ENCODE peak calls at places on chromosomes 3 and 15, in four cellular contexts. One of them, this sample, is unnamed.

GRCh38 chr3:156682491-156682890 is 8.1 kb downstream of the TIPARP start:
- DNase-seq in A549: no peak
- DNase-seq in HepG2: no peak
- DNase-seq in K562: no peak
- DNase-seq in this sample: no peak

GRCh38 chr3:20060924-20061323 is 20.7 kb downstream of the KAT2B start:
- DNase-seq in A549: no peak
- DNase-seq in HepG2: no peak
- DNase-seq in K562: no peak
- DNase-seq in this sample: no peak

GRCh38 chr3:49296781-49297420 is 19.9 kb upstream of the C3orf62 start:
- DNase-seq in A549: no peak
- DNase-seq in HepG2: no peak
- DNase-seq in K562: no peak
- DNase-seq in this sample: no peak

GRCh38 chr3:52784021-52784621 is 6.7 kb downstream of the ITIH1 start:
- DNase-seq in A549: no peak
- DNase-seq in HepG2: no peak
- DNase-seq in K562: no peak
- DNase-seq in this sample: no peak

GRCh38 chr3:62255758-62256157 is 117.6 kb downstream of the FEZF2 start:
- DNase-seq in A549: no peak
- DNase-seq in HepG2: no peak
- DNase-seq in K562: no peak
- DNase-seq in this sample: no peak

GRCh38 chr15:96339662-96340347 is 9.3 kb downstream of the NR2F2 start:
- DNase-seq in A549: no peak
- DNase-seq in HepG2: no peak
- DNase-seq in K562: no peak
- DNase-seq in this sample: peak; percentile 50

GRCh38 chr3:8632402-8633237 is 12.0 kb downstream of the SSUH2 start:
- DNase-seq in A549: no peak
- DNase-seq in HepG2: no peak
- DNase-seq in K562: no peak
- DNase-seq in this sample: no peak

GRCh38 chr3:113277414-113277813 is 66.1 kb downstream of the BOC start:
- DNase-seq in A549: no peak
- DNase-seq in HepG2: no peak
- DNase-seq in K562: no peak
- DNase-seq in this sample: no peak

GRCh38 chr3:121481116-121481895 is 64.5 kb downstream of the POLQ start:
- DNase-seq in A549: no peak
- DNase-seq in HepG2: no peak
- DNase-seq in K562: no peak
- DNase-seq in this sample: no peak

GRCh38 chr15:60093273-60094067 is 89.4 kb downstream of the FOXB1 start:
- DNase-seq in A549: no peak
- DNase-seq in HepG2: peak; percentile 59
- DNase-seq in K562: no peak
- DNase-seq in this sample: no peak

GRCh38 chr15:66504563-66505429 is at the start of the genes RPL4 and ZWILCH:
- DNase-seq in A549: peak; percentile 86
- DNase-seq in HepG2: peak; percentile 97
- DNase-seq in K562: peak; percentile 83
- DNase-seq in this sample: peak; percentile 86

GRCh38 chr3:140277886-140278285 is 342.9 kb downstream of the CLSTN2 start:
- DNase-seq in A549: no peak
- DNase-seq in HepG2: no peak
- DNase-seq in K562: no peak
- DNase-seq in this sample: no peak

GRCh38 chr3:14484741-14485140 is 55.4 kb downstream of the GRIP2 start:
- DNase-seq in A549: no peak
- DNase-seq in HepG2: no peak
- DNase-seq in K562: no peak
- DNase-seq in this sample: no peak

GRCh38 chr3:12508316-12508715 is 24.0 kb downstream of the TSEN2 start:
- DNase-seq in A549: peak; percentile 19
- DNase-seq in HepG2: no peak
- DNase-seq in K562: no peak
- DNase-seq in this sample: peak; percentile 76

GRCh38 chr15:58165661-58166060 is 27.5 kb downstream of the AQP9 start:
- DNase-seq in A549: no peak
- DNase-seq in HepG2: peak; percentile 5
- DNase-seq in K562: peak; percentile 48
- DNase-seq in this sample: peak; percentile 40

GRCh38 chr3:148938931-148939330 is 52.4 kb upstream of the GYG1 start:
- DNase-seq in A549: no peak
- DNase-seq in HepG2: no peak
- DNase-seq in K562: no peak
- DNase-seq in this sample: no peak

GRCh38 chr3:16813336-16813735 is 71.4 kb upstream of the PLCL2 start:
- DNase-seq in A549: no peak
- DNase-seq in HepG2: no peak
- DNase-seq in K562: no peak
- DNase-seq in this sample: no peak

GRCh38 chr3:21830541-21830940 is 79.5 kb upstream of the ZNF385D start:
- DNase-seq in A549: no peak
- DNase-seq in HepG2: no peak
- DNase-seq in K562: no peak
- DNase-seq in this sample: no peak

GRCh38 chr15:45147606-45148005 is 17.8 kb downstream of the DUOX1 start:
- DNase-seq in A549: no peak
- DNase-seq in HepG2: no peak
- DNase-seq in K562: no peak
- DNase-seq in this sample: no peak

GRCh38 chr15:78422571-78423340 is 15.3 kb upstream of the IREB2 start:
- DNase-seq in A549: peak; percentile 82
- DNase-seq in HepG2: peak; percentile 70
- DNase-seq in K562: peak; percentile 73
- DNase-seq in this sample: peak; percentile 71

GRCh38 chr15:34318277-34319079 is 19.1 kb downstream of the SLC12A6 start:
- DNase-seq in A549: peak; percentile 70
- DNase-seq in HepG2: peak; percentile 78
- DNase-seq in K562: peak; percentile 62
- DNase-seq in this sample: peak; percentile 78

DNA sequence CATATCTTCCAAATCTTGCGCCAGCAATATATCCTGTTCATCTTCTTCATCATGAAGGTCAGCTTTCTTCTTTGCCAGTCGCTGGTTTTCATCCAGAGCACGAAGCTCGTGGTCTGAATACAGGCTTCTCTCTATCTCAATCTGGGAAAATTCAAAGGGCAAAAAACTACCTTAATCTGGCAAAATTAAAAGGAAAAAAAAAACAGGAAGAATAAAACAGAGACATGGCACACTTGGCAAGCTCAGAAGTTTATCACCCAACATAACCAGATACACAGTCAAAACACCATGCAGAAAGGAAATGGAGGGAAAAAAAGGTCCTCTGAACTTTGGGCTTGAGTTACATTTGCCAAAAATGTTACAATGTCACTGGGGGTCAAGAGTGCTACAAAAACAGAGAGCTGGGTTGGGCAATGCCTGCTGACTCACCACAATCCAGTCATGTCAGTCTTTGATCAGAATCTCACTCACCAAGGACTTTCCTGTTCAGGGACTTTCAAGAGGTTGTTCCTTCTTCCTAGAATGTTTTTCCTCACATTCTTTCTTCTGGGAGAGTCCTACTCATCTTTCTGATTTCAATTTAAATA is 1.5 kb downstream of the MRPL46 start:
- DNase-seq in A549: no peak
- DNase-seq in HepG2: peak; percentile 93
- DNase-seq in K562: peak; percentile 47
- DNase-seq in this sample: peak; percentile 64
- TF ChIP-seq JUN in A549: no peak
- TF ChIP-seq JUN in HepG2: peak; percentile 94
- TF ChIP-seq JUN in K562: no peak
- TF ChIP-seq JUN in this sample: peak; percentile 60

GRCh38 chr3:39750677-39751076 is 58.7 kb upstream of the MYRIP start:
- DNase-seq in A549: no peak
- DNase-seq in HepG2: no peak
- DNase-seq in K562: no peak
- DNase-seq in this sample: peak; percentile 30

GRCh38 chr3:39753361-39753760 is 56.0 kb upstream of the MYRIP start:
- DNase-seq in A549: no peak
- DNase-seq in HepG2: no peak
- DNase-seq in K562: no peak
- DNase-seq in this sample: no peak

GRCh38 chr3:39752019-39752637 is 57.3 kb upstream of the MYRIP start:
- DNase-seq in A549: no peak
- DNase-seq in HepG2: no peak
- DNase-seq in K562: no peak
- DNase-seq in this sample: peak; percentile 44

GRCh38 chr3:39754549-39754948 is 54.9 kb upstream of the MYRIP start:
- DNase-seq in A549: no peak
- DNase-seq in HepG2: no peak
- DNase-seq in K562: no peak
- DNase-seq in this sample: no peak

DNA sequence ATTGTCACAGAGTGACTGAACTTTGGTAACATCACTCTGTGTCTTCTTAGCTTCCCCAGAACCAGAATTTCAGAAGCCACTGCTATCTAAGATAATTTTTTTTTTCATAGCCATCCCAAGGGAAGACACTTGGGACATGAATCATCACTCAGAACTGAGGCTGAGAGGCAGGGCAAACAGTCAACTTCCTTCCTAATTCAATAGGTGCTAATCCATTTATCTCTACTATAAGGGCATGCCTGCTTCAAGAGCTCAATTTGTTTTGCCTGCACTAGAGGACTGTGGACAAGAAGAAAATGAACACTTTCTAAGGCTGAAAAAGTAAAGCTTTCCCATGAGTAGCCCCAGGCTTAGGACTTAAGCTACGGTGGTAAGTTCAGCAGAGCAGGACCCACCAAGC is 56.7 kb upstream of the MYRIP start:
- DNase-seq in A549: no peak
- DNase-seq in HepG2: no peak
- DNase-seq in K562: no peak
- DNase-seq in this sample: peak; percentile 38
- H3K4me1 ChIP-seq in A549: peaks cover 3% of the 10 kb centered on the region
- H3K4me1 ChIP-seq in HepG2: peaks cover 8% of the 10 kb centered on the region
- H3K4me1 ChIP-seq in K562: no peaks in the 10 kb centered on the region
- H3K4me1 ChIP-seq in this sample: peaks cover 70% of the 10 kb centered on the region

GRCh38 chr3:114873590-114873989 is 273.5 kb downstream of the ZBTB20 start:
- DNase-seq in A549: no peak
- DNase-seq in HepG2: no peak
- DNase-seq in K562: no peak
- DNase-seq in this sample: no peak

GRCh38 chr3:114877378-114878118 is 269.5 kb downstream of the ZBTB20 start:
- DNase-seq in A549: no peak
- DNase-seq in HepG2: no peak
- DNase-seq in K562: no peak
- DNase-seq in this sample: peak; percentile 14

GRCh38 chr3:114872588-114872987 is 274.5 kb downstream of the ZBTB20 start:
- DNase-seq in A549: no peak
- DNase-seq in HepG2: no peak
- DNase-seq in K562: no peak
- DNase-seq in this sample: no peak

GRCh38 chr3:114872056-114872455 is 275.0 kb downstream of the ZBTB20 start:
- DNase-seq in A549: no peak
- DNase-seq in HepG2: no peak
- DNase-seq in K562: no peak
- DNase-seq in this sample: no peak

GRCh38 chr3:114874447-114874846 is 272.6 kb downstream of the ZBTB20 start:
- DNase-seq in A549: no peak
- DNase-seq in HepG2: no peak
- DNase-seq in K562: no peak
- DNase-seq in this sample: peak; percentile 62
- TF ChIP-seq MYC in A549: no peak
- TF ChIP-seq MYC in HepG2: no peak
- TF ChIP-seq MYC in K562: no peak
- TF ChIP-seq MYC in this sample: no peak

GRCh38 chr15:49810651-49811175 is 189.9 kb downstream of the DTWD1 start:
- DNase-seq in A549: no peak
- DNase-seq in HepG2: no peak
- DNase-seq in K562: no peak
- DNase-seq in this sample: no peak

GRCh38 chr15:49814709-49815108 is 193.9 kb downstream of the DTWD1 start:
- DNase-seq in A549: no peak
- DNase-seq in HepG2: no peak
- DNase-seq in K562: no peak
- DNase-seq in this sample: no peak

GRCh38 chr15:49815506-49815905 is 194.7 kb downstream of the DTWD1 start:
- DNase-seq in A549: no peak
- DNase-seq in HepG2: no peak
- DNase-seq in K562: no peak
- DNase-seq in this sample: no peak

GRCh38 chr15:49815937-49816336 is 195.1 kb downstream of the DTWD1 start:
- DNase-seq in A549: no peak
- DNase-seq in HepG2: no peak
- DNase-seq in K562: no peak
- DNase-seq in this sample: no peak

GRCh38 chr15:49813615-49814014 is 192.8 kb downstream of the DTWD1 start:
- DNase-seq in A549: no peak
- DNase-seq in HepG2: no peak
- DNase-seq in K562: no peak
- DNase-seq in this sample: no peak
- TF ChIP-seq JUN in A549: no peak
- TF ChIP-seq JUN in HepG2: no peak
- TF ChIP-seq JUN in K562: no peak
- TF ChIP-seq JUN in this sample: no peak

GRCh38 chr15:82129769-82130168 is 84.0 kb upstream of the MEX3B start:
- DNase-seq in A549: no peak
- DNase-seq in HepG2: no peak
- DNase-seq in K562: no peak
- DNase-seq in this sample: no peak
- H3K4me1 ChIP-seq in A549: peaks cover 45% of the 10 kb centered on the region
- H3K4me1 ChIP-seq in HepG2: peaks cover 7% of the 10 kb centered on the region
- H3K4me1 ChIP-seq in K562: no peaks in the 10 kb centered on the region
- H3K4me1 ChIP-seq in this sample: no peaks in the 10 kb centered on the region

GRCh38 chr3:132822837-132823236 is 100.6 kb upstream of the NPHP3 start:
- DNase-seq in A549: no peak
- DNase-seq in HepG2: no peak
- DNase-seq in K562: no peak
- DNase-seq in this sample: no peak
- TF ChIP-seq MYC in A549: no peak
- TF ChIP-seq MYC in HepG2: no peak
- TF ChIP-seq MYC in K562: no peak
- TF ChIP-seq MYC in this sample: no peak

DNA sequence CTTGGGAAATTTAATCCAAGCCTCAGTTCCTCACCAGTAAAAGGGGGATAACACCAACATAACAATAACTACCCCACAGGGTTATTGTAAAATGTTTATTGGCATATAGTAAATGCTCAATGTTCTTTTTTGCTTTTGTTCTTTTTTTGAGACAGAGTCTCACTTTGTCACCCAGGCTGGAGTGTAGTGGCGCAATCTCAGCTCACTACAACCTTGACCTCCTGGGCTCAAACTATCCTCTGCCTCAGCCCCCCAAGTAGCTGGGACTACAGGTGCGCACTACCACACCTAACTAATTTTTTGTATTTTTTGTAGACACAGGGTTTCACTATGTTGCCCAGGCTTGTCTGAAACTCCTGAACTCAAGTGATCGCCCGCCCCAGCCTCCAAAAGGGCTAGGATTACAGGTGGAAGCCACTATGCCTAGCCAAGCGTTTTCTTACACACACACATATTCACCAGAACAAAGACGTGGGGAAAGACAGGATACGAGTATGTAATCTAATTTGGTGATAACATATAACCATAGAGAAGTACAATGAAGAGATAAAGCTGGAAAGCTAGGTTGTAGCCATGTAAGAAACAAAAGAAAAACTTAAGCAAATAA is 11.7 kb downstream of the STAG1 start:
- DNase-seq in A549: no peak
- DNase-seq in HepG2: no peak
- DNase-seq in K562: no peak
- DNase-seq in this sample: no peak
- TF ChIP-seq JUN in A549: no peak
- TF ChIP-seq JUN in HepG2: no peak
- TF ChIP-seq JUN in K562: no peak
- TF ChIP-seq JUN in this sample: no peak